ENCODE peak calls at places on chromosomes 1 and 21, in five cellular contexts. H, O, B, X and S are unnamed samples.

GRCh38 chr1:10980094-10980577 is 32.3 kb upstream of the TARDBP start:
- DNase-seq in B (no peak), O (peak; percentile 67), H (peak; percentile 78), X (peak; percentile 99), S (no peak)

GRCh38 chr1:228090613-228091081 is 8.1 kb downstream of the ARF1 start:
- DNase-seq in O (peak; percentile 30), X (no peak), B (no peak), H (no peak), S (no peak)

GRCh38 chr1:155185783-155186265 is 12.2 kb downstream of the TRIM46 start:
- DNase-seq in B (no peak), O (no peak), H (no peak), X (no peak), S (no peak)

GRCh38 chr1:33099290-33100118 is 18.6 kb downstream of the AZIN2 start:
- DNase-seq in X (peak; percentile 61), H (peak; percentile 100), O (peak; percentile 100), B (peak; percentile 64), S (peak; percentile 47)

GRCh38 chr21:40586575-40586974 is 260.4 kb downstream of the DSCAM start:
- DNase-seq in B (no peak), O (no peak), X (no peak), H (no peak), S (no peak)

GRCh38 chr21:45014747-45015468 is 59.5 kb upstream of the ADARB1 start:
- DNase-seq in X (no peak), H (no peak), O (no peak), B (no peak), S (peak; percentile 69)

GRCh38 chr1:172421974-172422604 is 1.6 kb downstream of the C1orf105 start:
- DNase-seq in B (no peak), O (peak; percentile 26), H (no peak), X (no peak), S (no peak)

GRCh38 chr1:150194381-150195031 is 41.4 kb downstream of the ANP32E start:
- DNase-seq in B (no peak), X (no peak), H (no peak), O (no peak), S (no peak)

GRCh38 chr1:38994196-38994595 is 3.1 kb downstream of the AKIRIN1 start:
- DNase-seq in O (no peak), H (no peak), X (no peak), B (no peak), S (no peak)

GRCh38 chr1:164707868-164708331 is 148.9 kb downstream of the PBX1 start:
- DNase-seq in O (peak; percentile 58), H (peak; percentile 83), X (no peak), B (no peak), S (no peak)

GRCh38 chr1:154410185-154410827 is 5.2 kb downstream of the IL6R start:
- DNase-seq in B (no peak), H (no peak), O (no peak), X (no peak), S (no peak)

GRCh38 chr1:91732291-91732953 is 153.5 kb downstream of the TGFBR3 start:
- DNase-seq in B (no peak), X (peak; percentile 14), O (peak; percentile 85), H (peak; percentile 66), S (no peak)

GRCh38 chr1:177996957-177997356 is 27.1 kb upstream of the SEC16B start:
- DNase-seq in O (no peak), H (no peak), X (no peak), B (no peak), S (no peak)

GRCh38 chr1:180775801-180776200 is 136.9 kb upstream of the KIAA1614 start:
- DNase-seq in H (no peak), X (no peak), B (no peak), O (no peak), S (no peak)

GRCh38 chr1:180842890-180843289 is 69.8 kb upstream of the KIAA1614 start:
- DNase-seq in H (no peak), X (no peak), B (no peak), O (peak; percentile 12), S (no peak)

GRCh38 chr21:43590220-43590619 is 69.1 kb downstream of the HSF2BP start:
- DNase-seq in X (no peak), B (no peak), O (no peak), H (peak; percentile 94), S (no peak)

GRCh38 chr1:204685236-204686006 is at the start of gene LRRN2:
- DNase-seq in O (no peak), H (no peak), B (no peak), X (peak; percentile 47), S (no peak)

GRCh38 chr1:111833334-111833733 is 77.6 kb downstream of the DDX20 start:
- DNase-seq in O (peak; percentile 3), B (no peak), X (peak; percentile 63), H (peak; percentile 4), S (no peak)

GRCh38 chr1:115056395-115056798 is 26.8 kb downstream of the TSHB start:
- DNase-seq in B (no peak), H (no peak), O (peak; percentile 17), X (peak; percentile 84), S (no peak)

GRCh38 chr1:193462629-193463320 is 276.4 kb upstream of the B3GALT2 start:
- DNase-seq in O (peak; percentile 36), X (peak; percentile 45), B (no peak), H (peak; percentile 53), S (peak; percentile 53)

GRCh38 chr1:89657886-89658285 is 25.0 kb downstream of the LRRC8C start:
- DNase-seq in O (peak; percentile 20), X (no peak), B (peak; percentile 76), H (no peak), S (no peak)

GRCh38 chr21:21688877-21689276 is 690.7 kb downstream of the NCAM2 start:
- DNase-seq in B (no peak), O (peak; percentile 65), H (no peak), X (peak; percentile 80), S (no peak)

GRCh38 chr1:60488857-60489256 is 415.3 kb upstream of the C1orf87 start:
- DNase-seq in H (no peak), O (no peak), B (no peak), X (no peak), S (no peak)

GRCh38 chr21:41501919-41502318 is 6.0 kb downstream of the TMPRSS2 start:
- DNase-seq in B (no peak), X (no peak), H (no peak), O (no peak), S (no peak)

GRCh38 chr1:50098490-50099109 is 10.1 kb upstream of the ELAVL4 start:
- DNase-seq in B (no peak), X (no peak), H (no peak), O (no peak), S (no peak)

GRCh38 chr1:107787299-107787698 is 177.7 kb downstream of the VAV3 start:
- DNase-seq in B (no peak), H (no peak), O (no peak), X (peak; percentile 69), S (peak; percentile 76)

GRCh38 chr1:196433000-196433399 is 175.2 kb downstream of the KCNT2 start:
- DNase-seq in O (peak; percentile 49), B (no peak), H (no peak), X (no peak), S (no peak)

GRCh38 chr1:188476606-188477005 is 1647.9 kb downstream of the PLA2G4A start:
- DNase-seq in O (no peak), H (no peak), X (no peak), B (no peak), S (no peak)

GRCh38 chr1:219757890-219758289 is 145.0 kb upstream of the ZC3H11B start:
- DNase-seq in O (no peak), X (no peak), B (no peak), H (peak; percentile 61), S (no peak)

GRCh38 chr1:24454684-24455091 is 39.1 kb downstream of the NIPAL3 start:
- DNase-seq in X (no peak), O (no peak), H (no peak), B (no peak), S (no peak)
- H3K79me2 ChIP-seq in X (no peaks in the 10 kb centered on the region), O (no peaks in the 10 kb centered on the region), H (no peaks in the 10 kb centered on the region), B (no peaks in the 10 kb centered on the region), S (no peaks in the 10 kb centered on the region)

DNA sequence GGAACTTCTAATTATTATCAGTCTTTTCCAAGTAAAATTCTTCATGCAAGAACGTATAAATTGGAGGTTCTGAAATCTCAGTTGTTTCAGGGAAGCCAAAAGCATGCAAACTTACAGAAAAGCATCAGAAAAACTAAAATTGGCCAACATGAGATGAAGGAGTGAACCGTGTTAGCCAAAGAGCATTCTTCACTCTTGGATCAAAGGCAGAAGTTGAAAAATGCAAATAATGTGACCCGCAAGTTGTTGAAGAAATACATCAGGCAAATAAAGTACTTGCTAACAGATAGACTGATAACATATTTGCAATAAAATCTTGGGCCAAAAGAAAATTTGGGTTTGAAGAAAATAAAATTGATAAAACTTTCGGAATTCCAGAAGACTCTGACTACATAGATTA is 29.6 kb downstream of the DIPK1A start:
- DNase-seq in B (no peak), O (no peak), X (no peak), H (no peak), S (no peak)
- H3K79me2 ChIP-seq in B (peaks cover 39% of the 10 kb centered on the region), O (no peaks in the 10 kb centered on the region), X (no peaks in the 10 kb centered on the region), H (peaks cover 18% of the 10 kb centered on the region), S (no peaks in the 10 kb centered on the region)

GRCh38 chr1:185073725-185074124 is 28.4 kb downstream of the RNF2 start:
- DNase-seq in B (no peak), H (no peak), X (no peak), O (no peak), S (no peak)

GRCh38 chr1:185075476-185075875 is 30.1 kb downstream of the RNF2 start:
- DNase-seq in H (no peak), B (no peak), X (no peak), O (no peak), S (no peak)

GRCh38 chr1:185074307-185074706 is 28.9 kb downstream of the RNF2 start:
- DNase-seq in O (no peak), B (no peak), X (peak; percentile 40), H (peak; percentile 10), S (no peak)

GRCh38 chr1:185080425-185080824 is 35.1 kb downstream of the RNF2 start:
- DNase-seq in O (no peak), B (no peak), H (no peak), X (no peak), S (no peak)

DNA sequence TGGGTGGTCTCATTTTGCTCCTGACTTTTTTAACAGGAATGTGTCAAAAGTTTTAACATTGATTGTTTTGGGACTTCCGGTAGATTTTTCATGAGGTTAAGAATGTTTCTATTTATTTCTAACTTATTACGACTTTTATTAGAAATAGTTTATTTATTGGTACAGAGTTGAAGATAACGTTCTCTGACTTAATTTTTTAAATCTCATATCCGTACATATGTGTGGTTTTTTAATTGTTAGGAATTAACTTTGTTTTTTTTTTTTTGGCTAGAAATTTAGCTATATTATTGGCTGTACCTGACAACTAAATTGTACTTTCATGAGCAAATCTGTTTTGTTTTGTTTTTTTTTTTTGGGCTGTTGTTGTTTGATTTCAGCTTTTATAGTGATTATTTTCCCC is 32.0 kb downstream of the RNF2 start:
- DNase-seq in X (no peak), O (no peak), H (no peak), B (no peak), S (no peak)
- H3K79me2 ChIP-seq in X (peaks cover 100% of the 10 kb centered on the region), O (peaks cover 3% of the 10 kb centered on the region), H (peaks cover 86% of the 10 kb centered on the region), B (peaks cover 2% of the 10 kb centered on the region), S (peaks cover 96% of the 10 kb centered on the region)

GRCh38 chr1:113391643-113392271 is 1.4 kb downstream of the MAGI3 start:
- DNase-seq in H (peak; percentile 63), O (no peak), X (no peak), B (no peak), S (no peak)

GRCh38 chr1:113394863-113395259 is 4.5 kb downstream of the MAGI3 start:
- DNase-seq in X (no peak), B (no peak), H (no peak), O (no peak), S (no peak)

GRCh38 chr1:113390871-113391642 is 742 bp downstream of the MAGI3 start:
- DNase-seq in O (peak; percentile 25), B (no peak), X (peak; percentile 65), H (peak; percentile 61), S (no peak)

GRCh38 chr1:113394043-113394862 is 3.9 kb downstream of the MAGI3 start:
- DNase-seq in O (no peak), B (no peak), H (no peak), X (no peak), S (no peak)

GRCh38 chr1:113392541-113392940 is 2.2 kb downstream of the MAGI3 start:
- DNase-seq in H (no peak), B (no peak), O (no peak), X (no peak), S (no peak)
- H3K79me2 ChIP-seq in H (peaks cover 65% of the 10 kb centered on the region), B (no peaks in the 10 kb centered on the region), O (peaks cover 13% of the 10 kb centered on the region), X (peaks cover 42% of the 10 kb centered on the region), S (no peaks in the 10 kb centered on the region)